ENCODE peak calls at places on chromosomes 16 and 17, in four cellular contexts. I, W, Z and B are unnamed samples.

GRCh38 chr16:53372942-53373871 is 61.1 kb upstream of the RBL2 start:
- DNase-seq in Z (no peak), I (peak), W (no peak), B (no peak)

GRCh38 chr17:2798679-2799078 is 2.4 kb downstream of the RAP1GAP2 start:
- DNase-seq in Z (no peak), I (no peak), W (no peak), B (no peak)

GRCh38 chr16:66516808-66517585 is 32.9 kb downstream of the TK2 start:
- DNase-seq in W (peak), Z (peak), I (peak), B (peak)

GRCh38 chr17:17750881-17751280 is 69.6 kb downstream of the RAI1 start:
- DNase-seq in Z (no peak), I (no peak), W (no peak), B (no peak)

GRCh38 chr16:10182186-10182683 is at the start of gene GRIN2A:
- DNase-seq in Z (no peak), I (no peak), W (no peak), B (no peak)

GRCh38 chr16:866252-866651 is 65.7 kb upstream of the GNG13 start:
- DNase-seq in Z (no peak), I (no peak), W (no peak), B (no peak)

GRCh38 chr16:27169511-27170071 is 33.7 kb upstream of the KDM8 start:
- DNase-seq in I (peak), Z (peak), W (no peak), B (peak)

GRCh38 chr16:57540387-57540786 is 2.1 kb upstream of the ADGRG5 start:
- DNase-seq in W (peak), Z (no peak), I (no peak), B (no peak)

GRCh38 chr16:85068746-85069145 is 41.2 kb downstream of the KIAA0513 start:
- DNase-seq in W (no peak), Z (peak), I (peak), B (no peak)

GRCh38 chr17:4939554-4939803 is 367 bp downstream of the SLC25A11 start:
- DNase-seq in Z (no peak), W (no peak), I (no peak), B (no peak)

GRCh38 chr16:19474617-19475016 is 47.3 kb downstream of the GDE1 start:
- DNase-seq in Z (no peak), W (no peak), I (no peak), B (no peak)

GRCh38 chr17:51224615-51225262 is 35.1 kb downstream of the MBTD1 start:
- DNase-seq in Z (no peak), W (no peak), I (no peak), B (no peak)

DNA sequence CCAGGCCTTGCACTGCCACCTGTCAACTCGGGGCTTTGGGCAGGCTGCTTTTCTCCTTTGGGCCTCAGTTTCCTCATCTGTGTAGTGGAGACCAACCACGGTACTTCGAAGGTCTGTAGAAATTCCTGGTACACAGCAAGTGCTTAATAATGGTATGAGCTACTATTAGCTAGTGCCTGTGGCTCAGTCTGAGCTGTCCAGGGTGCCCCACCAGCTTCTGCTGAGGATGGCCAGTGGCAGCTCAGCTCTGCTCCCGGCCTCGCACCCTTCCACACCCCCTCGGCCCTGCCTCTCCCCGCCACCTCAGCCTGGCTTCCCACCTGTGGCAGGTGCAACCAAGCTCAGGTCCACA is 26.2 kb upstream of the PLCG2 start:
- DNase-seq in I (no peak), W (no peak), Z (no peak), B (no peak)
- H3K4me3 ChIP-seq in I (no peak), W (no peak), Z (no peak), B (no peak)

GRCh38 chr17:74118504-74118903 is 85.0 kb upstream of the RPL38 start:
- DNase-seq in I (no peak), Z (no peak), W (no peak), B (no peak)
- TF ChIP-seq CTCF in I (no peak), Z (no peak), W (no peak), B (peak)

GRCh38 chr16:68283346-68283745 is 19.0 kb downstream of the SLC7A6 start:
- DNase-seq in Z (no peak), I (no peak), W (no peak), B (no peak)

GRCh38 chr16:68281368-68282063 is 17.2 kb downstream of the SLC7A6 start:
- DNase-seq in Z (no peak), W (no peak), I (no peak), B (no peak)

GRCh38 chr16:68280160-68280559 is 15.8 kb downstream of the SLC7A6 start:
- DNase-seq in W (no peak), Z (no peak), I (no peak), B (no peak)

GRCh38 chr16:68283840-68284595 is 19.7 kb downstream of the SLC7A6 start:
- DNase-seq in W (no peak), Z (no peak), I (no peak), B (no peak)

DNA sequence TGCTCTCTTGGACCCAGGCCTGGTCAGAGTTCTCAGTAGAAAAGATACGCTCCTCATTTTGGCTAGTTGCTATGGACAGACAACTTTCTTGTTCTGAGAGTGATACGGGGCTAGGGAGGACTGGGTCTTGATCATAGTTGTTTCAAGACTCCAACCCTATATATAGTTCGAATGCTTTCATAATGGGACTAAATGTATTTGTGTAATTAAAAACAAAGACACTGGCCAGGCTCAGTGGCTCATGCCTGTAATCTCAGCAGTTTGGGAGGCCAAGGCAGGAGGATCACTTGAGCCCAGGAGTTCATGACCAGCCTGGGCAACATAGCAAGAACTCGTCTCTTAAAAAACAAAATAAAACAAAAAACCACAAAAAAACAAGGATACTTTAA is 17.7 kb downstream of the SLC7A6 start:
- DNase-seq in I (no peak), Z (no peak), W (no peak), B (no peak)
- H3K4me3 ChIP-seq in I (no peak), Z (no peak), W (no peak), B (no peak)

DNA sequence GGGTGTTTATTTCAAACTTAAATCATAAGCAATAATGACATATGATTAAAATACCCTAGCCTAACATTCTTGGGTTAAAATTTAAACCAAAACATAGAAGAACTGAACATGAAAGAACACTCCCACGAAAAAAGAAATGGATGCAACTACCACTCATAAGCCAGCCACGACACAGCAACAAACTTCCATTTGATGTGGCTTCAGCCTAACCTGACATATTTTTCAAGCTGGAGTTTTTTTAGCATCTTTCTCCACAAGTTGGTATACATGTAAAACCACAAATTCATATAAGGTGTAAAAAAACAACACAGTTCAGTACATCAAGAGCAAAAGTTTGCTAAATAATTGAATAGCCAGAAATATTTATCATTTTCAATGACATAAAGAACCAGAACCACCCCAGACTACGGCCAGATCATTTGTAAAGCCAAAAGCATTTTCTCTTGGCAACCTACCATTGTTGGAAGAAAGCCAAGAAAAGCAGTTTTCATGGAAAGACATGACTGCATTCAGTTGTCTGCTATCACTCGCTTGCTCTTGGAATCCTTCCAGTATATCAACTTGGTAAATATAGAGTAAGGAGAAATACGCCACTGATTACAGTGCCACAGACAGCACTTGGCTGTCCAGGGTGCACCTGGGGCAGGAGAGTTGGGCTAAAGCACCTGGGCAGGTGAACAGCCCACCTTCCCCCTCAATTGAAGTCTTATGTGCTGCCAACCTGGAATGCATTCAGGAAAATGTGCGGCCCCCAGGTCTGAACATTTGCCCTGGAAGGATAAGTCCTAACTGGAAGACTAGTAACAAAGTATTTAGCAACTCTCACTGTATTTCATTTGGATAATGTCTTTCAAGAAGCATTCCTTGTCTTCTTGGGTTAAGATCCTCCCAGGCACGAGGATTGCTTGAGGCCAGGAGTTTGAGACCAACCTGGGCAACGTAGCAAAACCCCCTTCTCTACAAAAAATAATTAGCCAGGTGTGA is 60.5 kb downstream of the CREBBP start:
- DNase-seq in W (peak), Z (peak), I (peak), B (peak)
- TF ChIP-seq CTCF in W (no peak), Z (no peak), I (no peak), B (no peak)

GRCh38 chr16:81696136-81696958 is 82.7 kb upstream of the PLCG2 start:
- DNase-seq in Z (no peak), I (no peak), W (no peak), B (no peak)
- H3K4me3 ChIP-seq in Z (no peak), I (no peak), W (no peak), B (no peak)

GRCh38 chr16:70789927-70790447 is 11.0 kb downstream of the VAC14 start:
- DNase-seq in Z (no peak), W (no peak), I (no peak), B (no peak)

GRCh38 chr16:70793851-70794502 is 7.0 kb downstream of the VAC14 start:
- DNase-seq in W (no peak), Z (no peak), I (no peak), B (no peak)

GRCh38 chr16:70789231-70789926 is 11.6 kb downstream of the VAC14 start:
- DNase-seq in I (no peak), Z (no peak), W (peak), B (peak)

GRCh38 chr16:70788668-70789161 is 12.2 kb downstream of the VAC14 start:
- DNase-seq in Z (peak), I (no peak), W (no peak), B (peak)

GRCh38 chr16:70790815-70791214 is 10.1 kb downstream of the VAC14 start:
- DNase-seq in I (no peak), W (no peak), Z (no peak), B (no peak)
- TF ChIP-seq CTCF in I (no peak), W (no peak), Z (no peak), B (no peak)